ENCODE peak calls at places on chromosomes 11 and 22, in six cellular contexts. D is neuronal stem cell; I is SK-N-MC; S is kidney; X is effector memory CD4-positive, alpha-beta T cell; P is IMR-90. Q is an unnamed sample.

GRCh38 chr22:37412445-37413250 is 14.6 kb downstream of the ELFN2 start:
- DNase-seq in D (no peak), I (no peak), S (peak), X (no peak), P (no peak), Q (no peak)

GRCh38 chr11:65743928-65744698 is 23.5 kb upstream of the RNASEH2C start:
- DNase-seq in D (no peak), I (no peak), S (no peak), X (no peak), P (no peak), Q (no peak)

GRCh38 chr11:26326793-26327400 is 5.0 kb upstream of the ANO3 start:
- DNase-seq in D (no peak), I (no peak), S (no peak), X (no peak), P (no peak), Q (no peak)

GRCh38 chr11:693415-693831 is 1.6 kb downstream of the DEAF1 start:
- DNase-seq in D (no peak), I (no peak), S (no peak), X (no peak), P (no peak), Q (no peak)

GRCh38 chr11:134026655-134027343 is 42.1 kb upstream of the JAM3 start:
- DNase-seq in D (peak), I (no peak), S (peak), X (no peak), P (no peak), Q (no peak)

GRCh38 chr22:37633693-37634504 is 5.6 kb upstream of the SH3BP1 start:
- DNase-seq in D (peak), I (no peak), S (peak), X (no peak), P (peak), Q (peak)

GRCh38 chr11:35786188-35786587 is 123.6 kb downstream of the TRIM44 start:
- DNase-seq in D (no peak), I (no peak), S (no peak), X (no peak), P (peak), Q (no peak)

GRCh38 chr22:49235463-49236300 is 592.0 kb downstream of the BRD1 start:
- DNase-seq in D (no peak), I (no peak), S (no peak), X (no peak), P (no peak), Q (no peak)

GRCh38 chr11:27460158-27460565 is 12.4 kb downstream of the LGR4 start:
- DNase-seq in D (no peak), I (no peak), S (no peak), X (no peak), P (no peak), Q (no peak)

GRCh38 chr11:887589-887988 is 23.0 kb downstream of the CHID1 start:
- DNase-seq in D (no peak), I (no peak), S (no peak), X (no peak), P (no peak), Q (no peak)

GRCh38 chr11:4032097-4032496 is 62.5 kb upstream of the RRM1 start:
- DNase-seq in D (no peak), I (no peak), S (no peak), X (no peak), P (no peak), Q (no peak)

GRCh38 chr11:35321532-35322320 is 97.6 kb downstream of the SLC1A2 start:
- DNase-seq in D (no peak), I (no peak), S (no peak), X (no peak), P (peak), Q (no peak)

GRCh38 chr11:107695446-107695845 is 16.4 kb downstream of the SLN start:
- DNase-seq in D (no peak), I (no peak), S (no peak), X (no peak), P (peak), Q (no peak)

GRCh38 chr22:27686534-27686933 is 115.0 kb downstream of the MN1 start:
- DNase-seq in D (no peak), I (no peak), S (peak), X (no peak), P (peak), Q (no peak)

GRCh38 chr11:102288745-102289083 is 28.6 kb upstream of the BIRC3 start:
- DNase-seq in D (no peak), I (no peak), S (no peak), X (no peak), P (no peak), Q (no peak)

DNA sequence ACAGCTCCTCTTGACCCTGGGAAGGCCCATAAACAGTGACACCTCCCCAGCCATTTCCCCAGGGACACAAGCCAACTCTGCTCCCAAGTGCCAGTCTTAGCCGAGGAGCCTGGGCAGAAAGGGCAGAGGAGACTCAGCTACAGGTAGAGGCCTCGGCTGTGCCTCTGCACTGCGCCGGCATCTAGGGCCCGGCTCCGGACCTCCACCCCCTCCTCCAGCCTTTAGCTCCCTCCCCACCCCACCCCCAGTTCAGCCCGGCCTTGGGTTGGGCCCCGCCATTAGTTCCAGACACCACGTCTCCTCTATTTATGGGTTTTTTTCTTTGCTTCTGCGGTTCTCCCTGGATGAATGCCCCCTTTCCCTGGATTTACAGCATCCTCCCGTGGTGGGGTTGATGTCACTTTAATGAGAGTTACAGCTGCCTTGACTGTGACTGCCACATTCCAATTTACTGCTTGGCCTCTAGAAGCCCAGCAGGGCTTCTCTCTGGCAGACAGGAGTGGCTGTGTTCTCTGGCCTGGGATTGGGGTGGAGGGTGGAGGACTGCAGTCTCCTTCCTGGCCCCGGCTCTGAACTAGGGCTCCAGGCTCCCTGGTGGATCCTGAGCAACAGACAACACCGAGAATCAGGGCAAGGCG is 13.5 kb upstream of the OAF start:
- DNase-seq in D (no peak), I (no peak), S (peak), X (no peak), P (no peak), Q (no peak)
- H3K27ac ChIP-seq in D (no peak), I (peak), S (no peak), X (no peak), P (no peak), Q (no peak)

DNA sequence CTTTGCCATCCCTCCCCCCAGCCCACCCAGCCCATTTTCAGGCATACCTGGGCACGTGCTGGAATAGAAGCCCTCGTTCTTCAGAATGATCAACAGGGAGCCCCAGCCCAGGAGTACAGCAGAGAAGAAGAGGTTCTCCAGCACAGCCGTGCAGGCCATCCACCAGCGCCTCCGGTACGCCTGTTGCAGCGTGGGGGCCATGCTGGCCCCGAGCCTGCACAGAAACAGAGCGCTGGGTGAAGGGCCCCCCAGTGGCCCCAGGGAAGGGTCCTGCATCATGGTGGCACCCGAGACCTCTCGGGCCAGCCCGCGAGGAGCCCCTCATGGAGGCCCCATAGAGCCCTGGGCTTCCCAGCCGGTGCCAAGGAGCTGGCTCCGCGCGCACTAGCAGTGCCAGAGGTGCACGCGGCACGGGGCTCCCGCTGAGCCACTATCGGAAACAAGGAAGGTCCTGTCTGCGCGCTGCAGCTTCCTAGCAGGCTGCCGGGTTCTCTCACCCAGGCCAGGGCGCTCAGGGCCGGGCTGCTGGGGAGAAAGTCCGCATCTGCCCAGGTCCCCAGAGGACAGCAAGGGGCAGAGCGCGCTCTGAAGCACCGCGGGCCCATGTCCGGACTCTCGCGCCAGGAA is 1.5 kb downstream of the SLC43A1 start:
- DNase-seq in D (no peak), I (no peak), S (peak), X (no peak), P (peak), Q (peak)
- H3K27ac ChIP-seq in D (no peak), I (no peak), S (no peak), X (no peak), P (peak), Q (peak)

GRCh38 chr11:120062561-120062930 is 75.4 kb downstream of the TRIM29 start:
- DNase-seq in D (no peak), I (no peak), S (no peak), X (no peak), P (no peak), Q (no peak)

GRCh38 chr11:120060512-120060911 is 77.4 kb downstream of the TRIM29 start:
- DNase-seq in D (no peak), I (no peak), S (no peak), X (no peak), P (no peak), Q (no peak)

GRCh38 chr11:120061761-120062560 is 76.0 kb downstream of the TRIM29 start:
- DNase-seq in D (peak), I (no peak), S (no peak), X (no peak), P (no peak), Q (no peak)

GRCh38 chr11:120058931-120059330 is 79.0 kb downstream of the TRIM29 start:
- DNase-seq in D (no peak), I (no peak), S (no peak), X (no peak), P (no peak), Q (no peak)

GRCh38 chr11:120061036-120061760 is 76.7 kb downstream of the TRIM29 start:
- DNase-seq in D (no peak), I (no peak), S (no peak), X (no peak), P (no peak), Q (no peak)
- H3K27ac ChIP-seq in D (peak), I (no peak), S (no peak), X (no peak), P (no peak), Q (no peak)

GRCh38 chr11:16924462-16924825 is 89.8 kb downstream of the PLEKHA7 start:
- DNase-seq in D (no peak), I (no peak), S (no peak), X (no peak), P (no peak), Q (no peak)
- H3K27ac ChIP-seq in D (no peak), I (no peak), S (peak), X (no peak), P (no peak), Q (no peak)